ENCODE peak calls at places on chromosomes 7 and 10, in six cellular contexts. H is effector memory CD4-positive, alpha-beta T cell; C is NCI-H1694; M is T-helper 9 cell; D is stimulated activated CD4-positive, alpha-beta T cell treated with anti-CD3 and anti-CD28 coated beads, Interleukin-1b, Interleukin-23, amount 100 ng/mL, for 24 hours; V is RWPE1. B is an unnamed sample.
A peak's percentile ranks its signal among the peaks of the same experiment; 100 is the strongest.

GRCh38 chr7:106609416-106609815 is 51.5 kb downstream of the CCDC71L start:
- DNase-seq in H (no peak), C (no peak), M (no peak), D (no peak), V (peak; percentile 26), B (peak; percentile 66)

GRCh38 chr7:11188529-11189310 is 215.0 kb downstream of the PHF14 start:
- DNase-seq in H (no peak), C (no peak), M (no peak), D (no peak), V (no peak), B (no peak)

GRCh38 chr10:44864042-44864436 is 47.1 kb upstream of the TMEM72 start:
- DNase-seq in H (no peak), C (no peak), M (no peak), D (no peak), V (no peak), B (no peak)

GRCh38 chr10:7738536-7739407 is 35.7 kb downstream of the ITIH2 start:
- DNase-seq in H (no peak), C (no peak), M (no peak), D (no peak), V (no peak), B (no peak)

GRCh38 chr7:94305836-94306235 is 88.9 kb upstream of the COL1A2 start:
- DNase-seq in H (no peak), C (no peak), M (no peak), D (no peak), V (no peak), B (no peak)

GRCh38 chr7:301291-302053 is 11.5 kb downstream of the FOXL3 start:
- DNase-seq in H (no peak), C (no peak), M (no peak), D (no peak), V (no peak), B (no peak)

GRCh38 chr10:17001297-17001744 is 128.3 kb downstream of the CUBN start:
- DNase-seq in H (no peak), C (no peak), M (no peak), D (no peak), V (no peak), B (peak; percentile 46)

GRCh38 chr10:20817116-20817515 is 80.0 kb downstream of the NEBL start:
- DNase-seq in H (no peak), C (no peak), M (no peak), D (no peak), V (no peak), B (no peak)

GRCh38 chr10:86535057-86535882 is 13.7 kb upstream of the WAPL start:
- DNase-seq in H (peak; percentile 25), C (no peak), M (peak; percentile 22), D (no peak), V (peak; percentile 80), B (no peak)

GRCh38 chr7:39946693-39947092 is 3.4 kb upstream of the CDK13 start:
- DNase-seq in H (no peak), C (no peak), M (no peak), D (no peak), V (no peak), B (no peak)

GRCh38 chr7:138796038-138796580 is 1.7 kb upstream of the TMEM213 start:
- DNase-seq in H (no peak), C (no peak), M (no peak), D (no peak), V (no peak), B (no peak)

GRCh38 chr7:43522406-43523156 is 60.3 kb upstream of the STK17A start:
- DNase-seq in H (no peak), C (no peak), M (no peak), D (no peak), V (peak; percentile 74), B (no peak)

GRCh38 chr7:23298141-23298851 is 843 bp upstream of the MALSU1 start:
- DNase-seq in H (no peak), C (no peak), M (no peak), D (no peak), V (peak; percentile 39), B (no peak)

GRCh38 chr10:117499248-117500105 is 43.1 kb upstream of the EMX2 start:
- DNase-seq in H (no peak), C (no peak), M (no peak), D (no peak), V (no peak), B (no peak)

GRCh38 chr10:89301721-89302445 is at the start of gene IFIT2:
- DNase-seq in H (peak; percentile 15), C (peak; percentile 15), M (no peak), D (no peak), V (peak; percentile 68), B (peak; percentile 81)

GRCh38 chr7:156558198-156558597 is 82.4 kb upstream of the RNF32 start:
- DNase-seq in H (no peak), C (no peak), M (no peak), D (no peak), V (peak; percentile 54), B (peak; percentile 90)

GRCh38 chr7:100983451-100984187 is 14.3 kb downstream of the MUC12 start:
- DNase-seq in H (no peak), C (no peak), M (no peak), D (no peak), V (peak; percentile 41), B (peak; percentile 55)

GRCh38 chr7:100785878-100786277 is 41.4 kb downstream of the EPHB4 start:
- DNase-seq in H (no peak), C (no peak), M (no peak), D (no peak), V (no peak), B (no peak)

GRCh38 chr7:83130623-83131545 is 31.8 kb downstream of the PCLO start:
- DNase-seq in H (no peak), C (no peak), M (no peak), D (no peak), V (no peak), B (no peak)